ENCODE peak calls at places on chromosome 9, in five cellular contexts. One of them, this sample, is unnamed.

GRCh38 chr9:125659954-125660353 is 47.1 kb downstream of the MAPKAP1 start:
- DNase-seq in central memory CD4-positive, alpha-beta T cell: no peak
- DNase-seq in NCI-H526 treated with DMSO at 0.1 percent for 48 hours: no peak
- DNase-seq in activated naive CD4-positive, alpha-beta T cell: no peak
- DNase-seq in activated CD4-positive, alpha-beta memory T cell treated with anti-CD3 and anti-CD28 coated beads, Interleukin-2, amount 10 ng/mL, durations not matched to agents 7 days and 5 days: no peak
- DNase-seq in this sample: no peak

GRCh38 chr9:134707731-134708671 is 66.4 kb downstream of the COL5A1 start:
- DNase-seq in central memory CD4-positive, alpha-beta T cell: no peak
- DNase-seq in NCI-H526 treated with DMSO at 0.1 percent for 48 hours: no peak
- DNase-seq in activated CD4-positive, alpha-beta memory T cell treated with anti-CD3 and anti-CD28 coated beads, Interleukin-2, amount 10 ng/mL, durations not matched to agents 7 days and 5 days: no peak
- DNase-seq in activated naive CD4-positive, alpha-beta T cell: no peak
- DNase-seq in this sample: no peak

GRCh38 chr9:133959171-133959570 is 33.0 kb downstream of the VAV2 start:
- DNase-seq in activated CD4-positive, alpha-beta memory T cell treated with anti-CD3 and anti-CD28 coated beads, Interleukin-2, amount 10 ng/mL, durations not matched to agents 7 days and 5 days: no peak
- DNase-seq in central memory CD4-positive, alpha-beta T cell: no peak
- DNase-seq in activated naive CD4-positive, alpha-beta T cell: no peak
- DNase-seq in NCI-H526 treated with DMSO at 0.1 percent for 48 hours: no peak
- DNase-seq in this sample: no peak

GRCh38 chr9:126380447-126380846 is 53.8 kb downstream of the MVB12B start:
- DNase-seq in activated naive CD4-positive, alpha-beta T cell: no peak
- DNase-seq in NCI-H526 treated with DMSO at 0.1 percent for 48 hours: no peak
- DNase-seq in central memory CD4-positive, alpha-beta T cell: no peak
- DNase-seq in activated CD4-positive, alpha-beta memory T cell treated with anti-CD3 and anti-CD28 coated beads, Interleukin-2, amount 10 ng/mL, durations not matched to agents 7 days and 5 days: no peak
- DNase-seq in this sample: no peak

GRCh38 chr9:95494022-95494415 is 22.8 kb downstream of the PTCH1 start:
- DNase-seq in NCI-H526 treated with DMSO at 0.1 percent for 48 hours: peak
- DNase-seq in central memory CD4-positive, alpha-beta T cell: no peak
- DNase-seq in activated naive CD4-positive, alpha-beta T cell: no peak
- DNase-seq in activated CD4-positive, alpha-beta memory T cell treated with anti-CD3 and anti-CD28 coated beads, Interleukin-2, amount 10 ng/mL, durations not matched to agents 7 days and 5 days: no peak
- DNase-seq in this sample: no peak

GRCh38 chr9:115207003-115207837 is 89.3 kb upstream of the TNC start:
- DNase-seq in activated naive CD4-positive, alpha-beta T cell: no peak
- DNase-seq in NCI-H526 treated with DMSO at 0.1 percent for 48 hours: peak
- DNase-seq in central memory CD4-positive, alpha-beta T cell: no peak
- DNase-seq in activated CD4-positive, alpha-beta memory T cell treated with anti-CD3 and anti-CD28 coated beads, Interleukin-2, amount 10 ng/mL, durations not matched to agents 7 days and 5 days: peak
- DNase-seq in this sample: no peak

GRCh38 chr9:129075996-129076639 is 4.8 kb upstream of the DOLPP1 start:
- DNase-seq in central memory CD4-positive, alpha-beta T cell: no peak
- DNase-seq in activated naive CD4-positive, alpha-beta T cell: no peak
- DNase-seq in activated CD4-positive, alpha-beta memory T cell treated with anti-CD3 and anti-CD28 coated beads, Interleukin-2, amount 10 ng/mL, durations not matched to agents 7 days and 5 days: no peak
- DNase-seq in NCI-H526 treated with DMSO at 0.1 percent for 48 hours: no peak
- DNase-seq in this sample: no peak

GRCh38 chr9:128903871-128904371 is 16.9 kb upstream of the PHYHD1 start:
- DNase-seq in NCI-H526 treated with DMSO at 0.1 percent for 48 hours: no peak
- DNase-seq in activated CD4-positive, alpha-beta memory T cell treated with anti-CD3 and anti-CD28 coated beads, Interleukin-2, amount 10 ng/mL, durations not matched to agents 7 days and 5 days: no peak
- DNase-seq in central memory CD4-positive, alpha-beta T cell: no peak
- DNase-seq in activated naive CD4-positive, alpha-beta T cell: no peak
- DNase-seq in this sample: no peak

GRCh38 chr9:34568783-34569182 is 20.7 kb downstream of the CNTFR start:
- DNase-seq in NCI-H526 treated with DMSO at 0.1 percent for 48 hours: no peak
- DNase-seq in activated naive CD4-positive, alpha-beta T cell: no peak
- DNase-seq in activated CD4-positive, alpha-beta memory T cell treated with anti-CD3 and anti-CD28 coated beads, Interleukin-2, amount 10 ng/mL, durations not matched to agents 7 days and 5 days: no peak
- DNase-seq in central memory CD4-positive, alpha-beta T cell: no peak
- DNase-seq in this sample: no peak

This sample was measured in breast epithelium.